ENCODE peak calls at places on chromosomes 3 and 15, in seven cellular contexts. J, C, Q, D, H, F and B are unnamed samples. For H3K27me3, the result is how much of the 10 kb centered on the place peaks cover.

GRCh38 chr3:106092792-106093191 is 224.0 kb upstream of the CBLB start:
- DNase-seq in H (no peak), F (no peak), D (peak), C (no peak), J (no peak), Q (no peak), B (no peak)

GRCh38 chr15:78323693-78324092 is 16.5 kb upstream of the CRABP1 start:
- DNase-seq in Q (no peak), H (no peak), F (no peak), J (no peak), D (no peak), C (no peak), B (no peak)

GRCh38 chr3:59978979-59979378 is 929.2 kb upstream of the CFAP20DC start:
- DNase-seq in D (no peak), Q (no peak), J (no peak), F (no peak), H (no peak), C (no peak), B (no peak)

GRCh38 chr15:55394694-55395093 is 13.5 kb downstream of the CCPG1 start:
- DNase-seq in C (no peak), D (no peak), J (no peak), F (no peak), H (peak), Q (no peak), B (no peak)

GRCh38 chr15:101578443-101578894 is 73.7 kb downstream of the TM2D3 start:
- DNase-seq in Q (peak), D (peak), C (no peak), F (no peak), J (peak), H (peak), B (no peak)

GRCh38 chr3:62718515-62719320 is 156.5 kb downstream of the CADPS start:
- DNase-seq in Q (no peak), C (no peak), F (no peak), J (no peak), H (no peak), D (peak), B (no peak)

GRCh38 chr3:31981206-31982181 is at the start of the genes OSBPL10 and ZNF860:
- DNase-seq in F (peak), H (peak), D (peak), Q (peak), C (no peak), J (peak), B (no peak)

GRCh38 chr3:25176999-25177398 is 251.1 kb upstream of the RARB start:
- DNase-seq in F (no peak), D (no peak), J (no peak), C (no peak), H (no peak), Q (no peak), B (no peak)

GRCh38 chr3:114092151-114093000 is 35.8 kb downstream of the QTRT2 start:
- DNase-seq in H (no peak), Q (peak), F (no peak), D (peak), J (no peak), C (no peak), B (no peak)

GRCh38 chr3:177257625-177258024 is 60.3 kb upstream of the TBL1XR1 start:
- DNase-seq in J (no peak), H (no peak), F (no peak), Q (no peak), C (no peak), D (no peak), B (no peak)

GRCh38 chr15:35043380-35044095 is 41.6 kb downstream of the NANOGP8 start:
- DNase-seq in F (no peak), D (no peak), C (no peak), Q (no peak), H (no peak), J (no peak), B (no peak)

GRCh38 chr3:147113293-147114045 is 292.9 kb downstream of the ZIC4 start:
- DNase-seq in Q (no peak), D (peak), J (no peak), H (no peak), F (no peak), C (no peak), B (no peak)

GRCh38 chr3:46717447-46718231 is at the start of gene PRSS50:
- DNase-seq in H (peak), D (no peak), C (no peak), Q (no peak), F (no peak), J (peak), B (peak)

GRCh38 chr3:149090907-149091306 is 4.6 kb upstream of the HLTF start:
- DNase-seq in Q (no peak), C (no peak), F (no peak), D (no peak), J (no peak), H (peak), B (no peak)

GRCh38 chr15:56356616-56357015 is 8.6 kb upstream of the TEX9 start:
- DNase-seq in J (no peak), Q (no peak), H (no peak), D (peak), F (no peak), C (no peak), B (no peak)

GRCh38 chr3:43892061-43892460 is 201.3 kb downstream of the ABHD5 start:
- DNase-seq in H (no peak), Q (no peak), D (no peak), J (no peak), F (no peak), C (no peak), B (no peak)

GRCh38 chr3:184160456-184160855 is 5.3 kb downstream of the DVL3 start:
- DNase-seq in C (no peak), Q (no peak), F (no peak), D (no peak), J (no peak), H (no peak), B (no peak)

GRCh38 chr3:130395916-130396315 is 50.4 kb downstream of the COL6A5 start:
- DNase-seq in C (no peak), H (no peak), J (no peak), D (peak), Q (no peak), F (no peak), B (no peak)

GRCh38 chr3:109176726-109177125 is 40.2 kb downstream of the C3orf85 start:
- DNase-seq in H (no peak), Q (no peak), F (no peak), D (no peak), C (no peak), J (no peak), B (no peak)

GRCh38 chr3:178129109-178129508 is 407.1 kb upstream of the KCNMB2 start:
- DNase-seq in F (no peak), Q (no peak), D (no peak), H (no peak), C (no peak), J (no peak), B (no peak)

GRCh38 chr3:59052803-59053411 is 3.1 kb upstream of the CFAP20DC start:
- DNase-seq in F (no peak), H (peak), C (no peak), J (peak), D (peak), Q (peak), B (peak)

GRCh38 chr15:62647195-62647865 is 395.2 kb upstream of the TPM1 start:
- DNase-seq in C (no peak), F (peak), J (peak), D (peak), H (no peak), Q (peak), B (no peak)

GRCh38 chr15:100343251-100343650 is 1.5 kb upstream of the ADAMTS17 start:
- DNase-seq in Q (no peak), C (no peak), F (no peak), D (no peak), J (no peak), H (no peak), B (no peak)

GRCh38 chr15:57703387-57703786 is 3.1 kb upstream of the POLR2M start:
- DNase-seq in H (no peak), Q (no peak), J (no peak), D (no peak), F (no peak), C (no peak), B (no peak)
- H3K27me3 ChIP-seq in H (under half), Q (under half), J (under half), D (under half), F (under half), C (under half), B (under half)

DNA sequence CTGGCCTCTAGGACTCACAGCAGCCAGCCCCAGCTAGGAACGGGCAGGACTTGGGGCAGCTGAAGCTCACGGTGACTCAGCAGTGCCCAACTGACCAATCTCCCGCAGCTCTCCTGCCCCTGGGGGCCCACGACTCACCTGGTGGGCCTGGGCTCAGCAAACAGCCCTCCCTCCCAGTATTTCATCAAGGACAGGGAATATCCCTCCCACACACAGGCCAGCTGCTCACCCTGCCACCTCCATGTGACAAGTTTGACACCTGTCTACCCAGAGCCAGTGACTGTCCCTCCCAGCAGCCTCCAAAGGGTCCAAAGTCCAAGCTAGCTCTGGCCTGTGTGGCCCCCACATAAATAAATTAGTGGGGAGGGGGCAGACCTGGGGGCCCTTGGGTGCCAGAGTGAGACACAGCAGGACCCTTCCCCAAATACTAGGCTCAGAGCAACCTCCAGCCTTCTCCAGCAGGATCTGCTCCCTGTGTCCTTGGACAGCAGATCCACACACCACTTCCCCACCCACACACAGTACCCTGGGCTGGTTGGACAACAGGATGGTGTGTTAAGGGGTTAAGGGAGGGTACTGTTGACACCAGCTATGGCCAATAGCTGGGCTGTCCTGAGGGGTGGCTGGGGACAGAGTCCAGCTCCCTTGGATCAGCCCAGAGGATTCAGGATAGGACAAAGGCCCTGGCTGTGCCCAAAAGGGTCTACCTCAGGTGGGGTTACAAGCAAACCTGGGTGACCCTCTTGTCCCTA is 4.3 kb downstream of the GNAT1 start:
- DNase-seq in H (no peak), Q (no peak), J (no peak), F (no peak), C (no peak), D (no peak), B (no peak)
- H3K27me3 ChIP-seq in H (under half), Q (under half), J (under half), F (half or more), C (under half), D (under half), B (under half)

DNA sequence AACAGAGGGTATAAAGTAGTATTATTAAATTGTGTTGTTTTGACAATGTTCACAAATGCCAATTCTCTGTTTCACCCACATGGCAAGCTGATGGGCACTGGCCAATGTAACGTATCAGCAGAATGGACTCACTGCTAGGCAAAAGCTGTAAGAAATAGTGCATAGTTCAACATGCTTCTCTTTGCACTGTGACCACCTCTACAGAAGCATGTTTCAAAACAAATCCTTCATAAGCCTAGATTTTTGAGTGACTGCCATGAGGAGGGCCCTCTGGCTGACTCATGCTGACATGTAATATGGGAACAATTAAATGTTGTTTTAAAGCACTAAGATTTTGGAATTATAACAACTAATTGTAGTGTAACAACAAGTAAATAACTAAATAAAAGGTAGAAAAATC is 3.2 kb downstream of the GBE1 start:
- DNase-seq in F (no peak), H (no peak), Q (no peak), C (no peak), J (no peak), D (peak), B (no peak)
- H3K27me3 ChIP-seq in F (under half), H (under half), Q (under half), C (under half), J (under half), D (under half), B (under half)

GRCh38 chr3:14145670-14146380 is 21.0 kb downstream of the TMEM43 start:
- DNase-seq in J (peak), D (no peak), H (no peak), F (peak), C (no peak), Q (no peak), B (no peak)
- H3K27me3 ChIP-seq in J (under half), D (under half), H (under half), F (under half), C (under half), Q (under half), B (under half)

GRCh38 chr3:124299831-124300230 is 307.9 kb upstream of the ROPN1 start:
- DNase-seq in C (no peak), Q (no peak), H (no peak), D (no peak), J (no peak), F (no peak), B (no peak)
- H3K27me3 ChIP-seq in C (under half), Q (under half), H (under half), D (under half), J (under half), F (under half), B (under half)

GRCh38 chr15:42027521-42027920 is 6.7 kb upstream of the PLA2G4E start:
- DNase-seq in J (no peak), Q (no peak), F (no peak), C (no peak), H (no peak), D (no peak), B (no peak)
- H3K27me3 ChIP-seq in J (under half), Q (under half), F (under half), C (under half), H (under half), D (under half), B (under half)